ENCODE peak calls at places on chromosome 17, in four cellular contexts. S is mucosa of descending colon, I is GM13977, C is choroid plexus epithelial cell. Z is an unnamed sample.

GRCh38 chr17:63354251-63354650 is 91.9 kb downstream of the CYB561 start:
- DNase-seq in I (no peak), C (no peak), S (no peak), Z (no peak)

GRCh38 chr17:82031885-82032627 is 578 bp downstream of the RAC3 start:
- DNase-seq in I (peak), C (no peak), S (peak), Z (peak)

GRCh38 chr17:21036361-21036881 is 6.4 kb downstream of the USP22 start:
- DNase-seq in S (no peak), I (no peak), C (peak), Z (peak)

GRCh38 chr17:65054602-65055001 is 1.9 kb downstream of the GNA13 start:
- DNase-seq in C (no peak), S (no peak), I (no peak), Z (no peak)

GRCh38 chr17:80441133-80441578 is 26.2 kb downstream of the ENDOV start:
- DNase-seq in S (peak), I (peak), C (peak), Z (peak)

GRCh38 chr17:48930435-48930873 is 14.2 kb downstream of the SNF8 start:
- DNase-seq in C (no peak), S (no peak), I (no peak), Z (no peak)

GRCh38 chr17:55587608-55588139 is 76.4 kb upstream of the SMIM36 start:
- DNase-seq in C (peak), S (no peak), I (no peak), Z (no peak)

GRCh38 chr17:15649861-15650391 is 30.4 kb upstream of the FBXW10B start:
- DNase-seq in S (peak), I (no peak), C (peak), Z (no peak)

GRCh38 chr17:62996221-62996620 is 30.2 kb downstream of the TANC2 start:
- DNase-seq in C (no peak), S (no peak), I (no peak), Z (no peak)

GRCh38 chr17:49873926-49874325 is 26.1 kb upstream of the TAC4 start:
- DNase-seq in C (no peak), I (no peak), S (no peak), Z (no peak)

GRCh38 chr17:61361084-61361483 is 38.6 kb upstream of the TBX2 start:
- DNase-seq in S (no peak), I (no peak), C (peak), Z (no peak)

GRCh38 chr17:80430446-80431245 is 15.7 kb downstream of the ENDOV start:
- DNase-seq in I (no peak), S (no peak), C (no peak), Z (no peak)

GRCh38 chr17:47959825-47960655 is 2.4 kb upstream of the PRR15L start:
- DNase-seq in I (no peak), C (no peak), S (peak), Z (no peak)

GRCh38 chr17:48261297-48261880 is 153.8 kb downstream of the SNX11 start:
- DNase-seq in I (no peak), S (no peak), C (peak), Z (no peak)

GRCh38 chr17:21061158-21061835 is 18.5 kb upstream of the USP22 start:
- DNase-seq in C (no peak), S (no peak), I (no peak), Z (peak)

GRCh38 chr17:1177099-1177996 is 2.4 kb downstream of the ABR start:
- DNase-seq in S (no peak), C (peak), I (no peak), Z (no peak)

GRCh38 chr17:28488154-28488883 is 14.9 kb downstream of the SLC13A2 start:
- DNase-seq in I (no peak), S (peak), C (no peak), Z (no peak)

GRCh38 chr17:63571632-63572310 is 21.5 kb downstream of the DCAF7 start:
- DNase-seq in I (no peak), S (no peak), C (peak), Z (no peak)

GRCh38 chr17:4331614-4332013 is 34.9 kb downstream of the UBE2G1 start:
- DNase-seq in I (peak), C (no peak), S (no peak), Z (peak)

GRCh38 chr17:51799981-51800380 is 358.5 kb downstream of the CA10 start:
- DNase-seq in S (no peak), C (no peak), I (no peak), Z (no peak)

GRCh38 chr17:28528329-28529011 is 22.3 kb downstream of the FOXN1 start:
- DNase-seq in I (no peak), S (peak), C (no peak), Z (no peak)

GRCh38 chr17:360141-360705 is 7.6 kb upstream of the RPH3AL start:
- DNase-seq in I (no peak), C (no peak), S (no peak), Z (no peak)

GRCh38 chr17:59483860-59484259 is 81.5 kb upstream of the DHX40 start:
- DNase-seq in C (no peak), I (no peak), S (no peak), Z (no peak)

GRCh38 chr17:75878174-75878998 is at the start of gene TRIM47:
- DNase-seq in I (no peak), S (peak), C (peak), Z (peak)

GRCh38 chr17:17119106-17119505 is 76.8 kb downstream of the MPRIP start:
- DNase-seq in I (no peak), C (no peak), S (peak), Z (no peak)

GRCh38 chr17:82577300-82577699 is 57.8 kb downstream of the FOXK2 start:
- DNase-seq in I (no peak), S (peak), C (no peak), Z (no peak)

GRCh38 chr17:80106176-80106575 is 4.8 kb downstream of the GAA start:
- DNase-seq in I (no peak), C (no peak), S (no peak), Z (no peak)

GRCh38 chr17:7742729-7743128 is 25.2 kb downstream of the DNAH2 start:
- DNase-seq in S (no peak), C (no peak), I (no peak), Z (no peak)

GRCh38 chr17:38958326-38958725 is 8.9 kb downstream of the FBXO47 start:
- DNase-seq in I (no peak), C (peak), S (no peak), Z (no peak)

GRCh38 chr17:79887451-79887991 is 48.3 kb upstream of the CBX4 start:
- DNase-seq in S (no peak), I (no peak), C (no peak), Z (peak)

GRCh38 chr17:64264891-64265290 is 1.8 kb upstream of the TEX2 start:
- DNase-seq in S (no peak), I (no peak), C (no peak), Z (no peak)

GRCh38 chr17:9226130-9226793 is 205.0 kb downstream of the NTN1 start:
- DNase-seq in S (no peak), I (no peak), C (no peak), Z (no peak)

GRCh38 chr17:34012709-34013375 is 242.2 kb upstream of the CCL2 start:
- DNase-seq in I (no peak), S (no peak), C (no peak), Z (no peak)

GRCh38 chr17:21019976-21020575 is 22.7 kb downstream of the USP22 start:
- DNase-seq in C (peak), S (peak), I (peak), Z (no peak)

GRCh38 chr17:17155568-17155967 is 50.6 kb downstream of the PLD6 start:
- DNase-seq in C (no peak), I (no peak), S (no peak), Z (no peak)

GRCh38 chr17:43992641-43993040 is 11.8 kb upstream of the NAGS start:
- DNase-seq in C (no peak), I (no peak), S (no peak), Z (no peak)

GRCh38 chr17:76623271-76624146 is 20.0 kb downstream of the ST6GALNAC1 start:
- DNase-seq in S (peak), C (peak), I (peak), Z (peak)

GRCh38 chr17:7922499-7923289 is 6.6 kb upstream of the RNF227 start:
- DNase-seq in C (peak), I (peak), S (peak), Z (peak)

GRCh38 chr17:7884581-7885356 is 3.8 kb upstream of the CHD3 start:
- DNase-seq in I (peak), S (peak), C (no peak), Z (peak)

GRCh38 chr17:42521666-42522262 is 14.3 kb upstream of the NAGLU start:
- DNase-seq in C (no peak), S (peak), I (no peak), Z (no peak)

GRCh38 chr17:42519546-42520444 is 16.2 kb upstream of the NAGLU start:
- DNase-seq in S (peak), I (no peak), C (peak), Z (no peak)

GRCh38 chr17:42518755-42519545 is 17.1 kb upstream of the NAGLU start:
- DNase-seq in I (no peak), C (peak), S (peak), Z (no peak)

GRCh38 chr17:42521036-42521435 is 15.0 kb upstream of the NAGLU start:
- DNase-seq in C (no peak), I (no peak), S (peak), Z (no peak)

DNA sequence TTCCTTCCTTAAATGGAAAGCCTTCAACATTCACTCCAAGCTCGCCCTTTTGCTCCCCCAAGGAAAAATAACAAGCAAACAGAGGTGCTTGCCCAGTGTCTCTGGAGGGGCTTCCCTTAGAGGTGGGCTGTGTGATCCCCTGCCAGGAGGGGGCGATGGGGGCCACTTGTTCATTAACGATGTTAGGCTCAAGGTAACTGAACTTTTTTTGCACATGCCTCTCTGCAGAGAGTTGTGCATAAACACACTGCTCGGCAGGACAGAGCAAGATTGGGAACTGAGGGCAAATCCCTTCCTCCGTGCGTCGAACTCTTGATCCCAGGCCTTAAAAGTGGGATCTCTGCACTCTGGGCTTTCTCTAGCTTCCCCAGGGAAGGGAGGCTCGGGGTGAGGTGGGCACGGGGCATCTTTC is 15.5 kb upstream of the NAGLU start:
- DNase-seq in S (peak), C (no peak), I (no peak), Z (no peak)
- TF ChIP-seq CTCF in S (no peak), C (peak), I (peak), Z (no peak)

DNA sequence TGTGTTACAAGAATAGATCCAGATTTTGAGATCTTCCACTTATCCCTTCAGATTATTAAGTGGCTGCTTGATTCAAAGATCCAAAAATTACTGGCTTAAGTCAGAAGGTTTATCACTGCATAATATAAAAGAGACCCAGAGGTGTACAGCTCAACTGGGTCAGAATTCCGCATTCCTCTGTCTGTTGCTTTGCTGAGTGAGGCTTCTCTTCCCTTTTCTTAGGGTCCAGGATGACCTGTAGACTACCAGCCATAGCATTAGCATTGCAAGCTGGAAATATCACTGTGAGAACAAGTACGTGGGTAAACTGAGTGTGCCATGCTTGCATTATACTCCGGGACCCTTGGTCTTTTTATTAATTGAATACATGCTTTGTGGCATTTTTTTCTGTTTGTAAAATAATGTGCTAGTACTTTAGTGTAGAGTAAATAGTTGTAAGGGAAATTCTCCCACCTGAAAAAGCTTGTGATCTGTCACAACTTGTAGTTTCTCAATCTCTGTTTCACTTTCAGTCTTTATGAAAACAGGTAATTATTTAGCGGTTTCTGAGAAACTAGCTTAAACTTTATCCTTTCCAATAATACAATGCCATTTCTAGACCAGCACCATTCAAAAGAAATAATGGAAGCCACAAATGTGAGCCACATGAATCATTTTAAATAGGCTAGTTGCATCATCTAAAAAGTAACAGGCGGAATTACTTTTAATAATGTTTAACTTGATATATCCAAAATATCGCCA is 61.6 kb downstream of the TNRC6C start:
- DNase-seq in S (no peak), I (peak), C (no peak), Z (peak)
- TF ChIP-seq CTCF in S (no peak), I (no peak), C (no peak), Z (no peak)

GRCh38 chr17:35242805-35243458 is at the start of gene SLFN5:
- DNase-seq in S (peak), I (peak), C (peak), Z (peak)
- TF ChIP-seq CTCF in S (no peak), I (no peak), C (no peak), Z (no peak)

DNA sequence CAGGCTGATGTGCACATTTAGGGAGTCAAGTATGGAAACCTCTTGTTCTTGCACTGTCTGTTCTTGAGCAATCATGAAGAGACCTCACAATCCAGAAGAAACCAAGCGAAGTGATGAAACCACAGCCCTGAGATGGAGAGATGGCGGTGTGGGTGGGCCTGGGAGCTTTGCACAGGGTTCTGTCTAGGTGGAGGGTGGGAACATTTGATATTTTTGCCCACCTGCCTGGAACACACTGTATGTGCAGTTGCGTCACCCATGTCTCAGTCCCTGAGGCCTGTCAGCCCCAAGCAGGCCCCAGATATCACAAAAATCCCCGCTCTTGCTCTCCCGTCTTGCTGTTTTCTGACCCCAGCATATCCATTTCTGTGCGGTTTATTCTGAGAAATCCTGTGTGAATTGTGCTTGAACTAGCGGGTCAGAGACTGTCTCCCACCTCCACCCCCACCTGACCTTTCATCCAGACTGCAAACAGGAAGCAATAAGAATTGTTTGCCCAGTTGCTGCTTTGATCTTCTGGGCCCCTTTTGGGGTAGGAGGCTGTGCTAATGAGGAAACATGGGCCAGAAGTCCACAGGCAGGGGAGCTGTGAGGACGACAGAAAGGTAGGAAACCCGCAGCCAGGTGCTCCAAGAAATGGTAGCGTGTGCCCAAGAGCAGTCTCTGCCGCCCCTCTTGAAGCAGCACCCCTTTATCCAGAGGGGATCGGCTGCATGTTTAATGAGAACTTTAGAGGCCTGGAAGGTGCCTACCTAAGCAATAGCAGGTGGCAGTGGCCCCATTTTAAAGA is 183.8 kb downstream of the CCDC182 start:
- DNase-seq in C (peak), S (no peak), I (no peak), Z (no peak)
- TF ChIP-seq CTCF in C (no peak), S (no peak), I (no peak), Z (no peak)

GRCh38 chr17:68319420-68320162 is 28.3 kb downstream of the ARSG start:
- DNase-seq in I (no peak), S (no peak), C (no peak), Z (no peak)

GRCh38 chr17:68318103-68318991 is 27.1 kb downstream of the ARSG start:
- DNase-seq in C (peak), S (no peak), I (no peak), Z (no peak)

GRCh38 chr17:68314916-68315535 is 23.7 kb downstream of the ARSG start:
- DNase-seq in C (peak), I (no peak), S (no peak), Z (no peak)

GRCh38 chr17:68317458-68317857 is 26.2 kb downstream of the ARSG start:
- DNase-seq in I (no peak), S (no peak), C (no peak), Z (no peak)

GRCh38 chr17:68315930-68316329 is 24.6 kb downstream of the ARSG start:
- DNase-seq in S (no peak), I (no peak), C (no peak), Z (no peak)
- TF ChIP-seq CTCF in S (no peak), I (no peak), C (no peak), Z (no peak)

DNA sequence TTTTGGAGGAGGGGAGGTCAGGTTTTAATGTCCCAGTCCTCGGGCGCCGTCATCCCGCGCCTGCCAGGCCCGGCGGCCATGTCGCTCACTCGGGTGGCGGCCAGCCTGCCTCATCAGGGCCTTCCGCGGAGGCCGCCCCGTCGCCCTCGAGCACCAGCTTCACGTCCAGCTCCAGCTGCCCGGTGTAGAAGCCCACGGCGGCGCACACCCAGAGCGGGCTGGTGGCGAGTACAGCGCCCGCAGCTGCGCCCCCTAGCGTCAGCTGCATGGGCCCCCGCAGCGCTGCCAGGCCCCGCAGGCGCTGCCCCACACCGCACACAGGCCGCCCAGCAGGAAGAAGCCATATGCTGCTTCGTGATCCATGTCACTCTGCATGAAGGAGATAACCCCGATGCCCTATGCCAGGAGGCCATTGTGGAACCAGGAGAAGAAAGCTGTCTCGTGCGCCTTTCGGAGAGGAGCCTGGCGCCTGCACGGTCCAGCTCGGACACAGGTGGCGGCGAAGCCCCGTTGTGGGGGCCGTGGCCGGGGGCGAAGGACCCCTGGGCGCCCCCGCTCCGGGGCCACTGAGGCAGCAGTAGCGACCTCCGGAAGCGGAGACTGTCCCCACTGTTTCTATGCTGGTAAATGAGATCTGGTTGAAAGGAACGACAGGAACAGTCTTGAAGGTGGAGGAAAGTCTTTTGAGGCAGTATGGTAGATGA is 9.6 kb downstream of the AP2B1 start:
- DNase-seq in C (no peak), S (no peak), I (no peak), Z (no peak)
- TF ChIP-seq CTCF in C (no peak), S (no peak), I (no peak), Z (no peak)

DNA sequence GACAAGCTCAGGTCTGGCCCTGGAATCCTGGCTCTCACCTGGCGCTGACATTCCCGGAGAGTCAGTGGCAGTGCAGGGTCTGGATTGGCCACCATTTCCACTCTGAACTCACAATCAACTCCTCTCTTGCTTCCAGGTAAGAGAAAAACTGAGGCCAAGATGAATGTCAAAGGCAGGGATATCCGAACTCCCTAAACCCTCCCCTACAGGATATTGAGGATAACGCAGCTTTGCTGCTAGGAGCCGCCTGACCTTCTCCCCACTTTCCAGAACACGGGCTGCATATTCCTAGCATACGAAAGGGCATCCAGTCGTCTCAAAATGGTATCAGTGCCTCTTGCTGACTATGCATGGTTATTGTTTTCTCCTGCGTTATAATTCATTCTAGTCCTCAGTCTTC is 473.4 kb downstream of the SOX9 start:
- DNase-seq in S (no peak), I (no peak), C (no peak), Z (no peak)
- TF ChIP-seq CTCF in S (no peak), I (no peak), C (no peak), Z (no peak)

GRCh38 chr17:2853111-2853721 is 57.0 kb downstream of the RAP1GAP2 start:
- DNase-seq in I (no peak), S (peak), C (peak), Z (peak)
- TF ChIP-seq CTCF in I (no peak), S (no peak), C (no peak), Z (no peak)

GRCh38 chr17:77772899-77773358 is 185.6 kb upstream of the TNRC6C start:
- DNase-seq in I (no peak), S (no peak), C (no peak), Z (no peak)

GRCh38 chr17:77771998-77772397 is 186.5 kb upstream of the TNRC6C start:
- DNase-seq in I (no peak), S (no peak), C (no peak), Z (no peak)

GRCh38 chr17:77771587-77771986 is 186.9 kb upstream of the TNRC6C start:
- DNase-seq in I (no peak), C (no peak), S (no peak), Z (no peak)

GRCh38 chr17:77771145-77771544 is 187.4 kb upstream of the TNRC6C start:
- DNase-seq in S (no peak), I (no peak), C (no peak), Z (no peak)

GRCh38 chr17:77772461-77772897 is 186.0 kb upstream of the TNRC6C start:
- DNase-seq in S (peak), C (peak), I (peak), Z (peak)
- TF ChIP-seq CTCF in S (peak), C (peak), I (peak), Z (peak)

Z was measured in GM13976.